ENCODE peak calls at places on chromosome 15, in four cellular contexts. C, V, P and Y are unnamed samples.

GRCh38 chr15:82656641-82657266 is 9.6 kb upstream of the CPEB1 start:
- DNase-seq in C (no peak), V (no peak), P (no peak), Y (no peak)

GRCh38 chr15:73593278-73594074 is 39.7 kb downstream of the NPTN start:
- DNase-seq in C (no peak), V (no peak), P (no peak), Y (no peak)

GRCh38 chr15:68807249-68807648 is 13.4 kb downstream of the ANP32A start:
- DNase-seq in C (no peak), V (peak), P (no peak), Y (no peak)

GRCh38 chr15:101248274-101248673 is 3.6 kb downstream of the CHSY1 start:
- DNase-seq in C (no peak), V (no peak), P (no peak), Y (no peak)

GRCh38 chr15:70430029-70430428 is 332.3 kb upstream of the TLE3 start:
- DNase-seq in C (no peak), V (no peak), P (no peak), Y (no peak)

GRCh38 chr15:70303981-70304380 is 206.3 kb upstream of the TLE3 start:
- DNase-seq in C (no peak), V (no peak), P (no peak), Y (no peak)

GRCh38 chr15:60118146-60118545 is 114.0 kb downstream of the FOXB1 start:
- DNase-seq in C (no peak), V (no peak), P (no peak), Y (no peak)

GRCh38 chr15:39587910-39588530 is 7.1 kb downstream of the THBS1 start:
- DNase-seq in C (no peak), V (no peak), P (no peak), Y (no peak)

GRCh38 chr15:77495806-77496589 is 75.3 kb downstream of the HMG20A start:
- DNase-seq in C (no peak), V (no peak), P (no peak), Y (no peak)

GRCh38 chr15:88663216-88663615 is 24.4 kb downstream of the ISG20 start:
- DNase-seq in C (no peak), V (no peak), P (no peak), Y (no peak)

DNA sequence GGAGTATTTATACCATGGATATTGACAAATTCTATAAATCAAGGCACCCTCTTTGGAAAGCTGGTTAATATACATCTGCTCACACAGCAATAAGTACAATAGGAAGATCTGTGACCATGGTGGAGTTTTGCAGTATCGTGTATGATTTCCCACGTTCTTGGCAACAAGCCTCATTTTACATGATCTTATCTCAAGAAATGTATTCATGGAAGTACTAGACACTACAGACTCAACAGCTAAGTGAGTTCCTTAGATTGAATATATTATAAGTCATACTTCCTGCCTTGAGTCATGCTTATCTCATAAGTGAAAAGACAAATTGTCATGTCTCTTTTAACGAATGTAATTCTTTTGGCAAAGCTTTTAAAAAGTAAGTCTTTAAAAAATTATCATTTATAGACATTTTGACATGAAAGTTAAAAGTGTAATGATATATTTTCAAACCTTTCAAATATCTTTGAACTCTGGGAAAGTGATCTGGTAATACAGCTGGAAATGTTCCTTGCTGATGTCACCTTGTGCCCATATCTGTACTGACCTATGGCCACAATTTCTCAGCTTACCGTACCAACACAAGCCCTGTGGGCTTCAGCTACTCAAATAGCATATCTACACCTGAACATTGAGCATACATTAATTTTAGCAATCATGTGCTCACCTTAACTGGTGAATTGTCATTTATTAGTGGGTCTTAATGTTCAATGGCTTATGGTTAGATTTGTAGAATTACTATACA is 130.3 kb upstream of the TMC3 start:
- DNase-seq in C (no peak), V (no peak), P (no peak), Y (no peak)
- TF ChIP-seq SP1 in C (no peak), V (no peak), P (no peak), Y (no peak)

DNA sequence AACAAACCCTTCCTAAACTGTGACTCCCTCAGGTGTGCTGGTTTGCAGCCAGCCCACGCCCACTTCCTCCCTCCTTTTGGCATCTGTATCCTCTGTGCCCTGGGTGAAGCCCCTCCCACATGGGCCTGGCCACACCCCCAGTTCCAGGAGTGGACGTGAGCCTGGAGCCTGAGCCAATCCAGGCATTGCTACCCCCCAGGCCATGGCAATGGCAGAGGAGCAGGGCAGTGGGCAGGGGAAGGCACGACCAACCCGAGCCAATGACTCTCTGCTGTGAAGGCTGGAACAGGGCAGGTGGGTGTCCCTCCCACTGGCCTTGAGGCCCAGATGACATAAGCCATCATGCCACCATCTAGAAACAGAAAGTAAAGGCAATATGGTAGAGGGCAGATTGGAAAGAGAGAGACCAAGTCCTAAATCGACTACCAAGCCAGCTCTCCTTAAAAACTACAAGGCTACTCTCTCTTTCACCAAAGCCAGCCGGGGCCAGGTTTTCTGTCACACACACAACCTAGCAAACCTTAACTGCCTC is 18.6 kb downstream of the FAM174B start:
- DNase-seq in C (no peak), V (peak), P (no peak), Y (no peak)
- TF ChIP-seq FOXK2 in C (no peak), V (no peak), P (no peak), Y (no peak)

DNA sequence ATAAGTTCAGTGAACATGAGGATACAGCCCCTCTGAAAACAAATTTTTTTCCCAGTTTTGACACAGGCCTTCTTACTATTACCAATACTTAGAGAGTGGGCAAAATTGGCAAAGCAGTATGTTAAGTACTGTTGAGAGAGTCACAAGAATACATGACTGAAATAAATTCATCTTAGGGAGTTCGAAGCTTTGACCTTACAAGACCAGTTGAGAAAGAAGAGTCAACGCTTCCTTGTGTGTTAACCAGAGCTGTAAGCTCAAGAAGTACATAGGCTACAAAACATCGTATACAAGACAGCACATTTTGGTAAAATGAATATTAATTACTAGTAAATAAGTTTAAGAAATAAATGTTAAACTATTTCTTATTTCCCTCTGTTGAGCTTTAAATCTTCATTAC is 164.4 kb upstream of the RORA start:
- DNase-seq in C (no peak), V (no peak), P (no peak), Y (no peak)
- TF ChIP-seq FOXM1 in C (no peak), V (no peak), P (no peak), Y (no peak)

GRCh38 chr15:33738941-33739664 is 229.2 kb upstream of the CHRM5 start:
- DNase-seq in C (no peak), V (no peak), P (no peak), Y (no peak)

GRCh38 chr15:33735143-33735542 is 233.2 kb upstream of the CHRM5 start:
- DNase-seq in C (no peak), V (no peak), P (no peak), Y (no peak)

GRCh38 chr15:33742286-33742685 is 226.0 kb upstream of the CHRM5 start:
- DNase-seq in C (no peak), V (no peak), P (no peak), Y (no peak)

GRCh38 chr15:33735637-33736247 is 232.6 kb upstream of the CHRM5 start:
- DNase-seq in C (peak), V (peak), P (no peak), Y (peak)

DNA sequence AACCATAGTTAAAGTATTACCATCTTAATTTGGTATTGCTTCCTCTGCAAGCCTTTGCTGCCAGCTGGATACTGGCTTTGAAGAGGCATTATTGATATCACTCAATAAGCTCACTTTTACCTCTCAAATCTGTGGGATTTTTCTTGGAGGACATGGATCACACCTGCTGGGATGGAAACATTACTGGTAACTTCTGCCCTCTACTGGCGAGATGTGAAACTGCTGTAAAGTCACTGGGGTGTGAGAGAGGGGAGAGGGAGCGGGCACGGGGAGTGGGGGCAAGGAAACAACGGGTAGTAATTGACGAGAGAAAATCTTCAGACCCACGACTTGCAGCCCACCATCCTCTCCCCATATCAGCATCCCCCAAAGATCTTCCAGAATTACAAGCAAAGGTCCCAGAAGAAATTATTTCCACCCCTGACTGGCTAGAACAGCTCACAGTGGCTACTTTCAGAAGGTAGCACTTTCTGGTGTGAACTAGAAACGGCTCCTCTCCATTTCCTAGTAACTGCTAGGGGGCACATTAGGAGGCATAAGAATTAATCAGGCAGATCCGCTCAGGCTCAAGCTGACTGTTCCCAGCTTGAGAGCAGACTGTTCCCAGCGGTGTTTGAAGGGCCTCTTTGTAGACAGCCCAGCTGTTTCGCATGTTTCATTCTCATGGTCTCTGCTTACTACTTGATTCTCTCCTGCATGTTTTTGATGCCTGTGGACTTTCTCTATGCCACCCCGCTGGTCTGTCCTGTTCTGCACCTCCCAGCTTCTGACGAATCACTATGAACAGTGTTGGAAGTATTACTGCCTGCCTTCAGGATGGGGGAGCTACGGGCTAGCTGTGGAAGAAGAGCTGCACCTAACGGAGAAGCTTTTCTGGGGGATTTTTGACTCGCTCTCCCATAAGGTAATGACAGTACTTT is 230.3 kb upstream of the CHRM5 start:
- DNase-seq in C (peak), V (peak), P (no peak), Y (peak)
- TF ChIP-seq SP1 in C (no peak), V (no peak), P (no peak), Y (no peak)

GRCh38 chr15:52488830-52489229 is 39.9 kb downstream of the MYO5A start:
- DNase-seq in C (no peak), V (no peak), P (no peak), Y (no peak)

GRCh38 chr15:52496175-52496574 is 32.5 kb downstream of the MYO5A start:
- DNase-seq in C (no peak), V (no peak), P (no peak), Y (no peak)

GRCh38 chr15:52493968-52494367 is 34.7 kb downstream of the MYO5A start:
- DNase-seq in C (no peak), V (no peak), P (no peak), Y (no peak)

GRCh38 chr15:52492132-52492531 is 36.5 kb downstream of the MYO5A start:
- DNase-seq in C (no peak), V (no peak), P (no peak), Y (peak)

GRCh38 chr15:52491460-52491859 is 37.2 kb downstream of the MYO5A start:
- DNase-seq in C (no peak), V (no peak), P (no peak), Y (no peak)
- TF ChIP-seq FOXK2 in C (no peak), V (no peak), P (no peak), Y (no peak)

GRCh38 chr15:48358229-48358641 is 27.0 kb downstream of the DUT start:
- DNase-seq in C (no peak), V (no peak), P (no peak), Y (no peak)
- TF ChIP-seq FOXM1 in C (no peak), V (no peak), P (no peak), Y (no peak)

DNA sequence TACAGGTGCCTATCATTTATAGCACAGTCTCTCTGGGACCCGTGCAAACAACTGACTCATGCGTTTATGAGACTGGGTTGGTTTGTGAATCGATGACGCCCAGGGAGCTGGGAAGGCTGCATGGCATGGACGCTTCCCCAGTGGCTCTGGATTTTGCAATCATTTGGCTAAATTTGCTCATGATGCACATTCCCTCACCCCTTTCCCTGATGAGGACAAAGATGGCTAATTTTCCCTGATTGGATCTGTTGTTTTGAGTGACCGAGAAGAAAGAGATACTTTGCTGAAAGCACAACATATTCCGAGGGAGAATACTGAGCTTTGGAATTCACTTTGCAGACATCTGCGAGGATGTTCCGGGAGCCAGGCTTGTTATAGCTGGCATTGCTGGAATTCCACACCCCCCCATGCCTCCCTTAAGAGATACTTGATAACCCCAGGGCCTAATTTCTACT is 51.1 kb downstream of the CGNL1 start:
- DNase-seq in C (peak), V (no peak), P (no peak), Y (no peak)
- TF ChIP-seq SP1 in C (no peak), V (no peak), P (no peak), Y (no peak)

GRCh38 chr15:75508741-75509532 is 57.4 kb upstream of the SIN3A start:
- DNase-seq in C (peak), V (peak), P (no peak), Y (peak)
- TF ChIP-seq FOXK2 in C (no peak), V (no peak), P (no peak), Y (no peak)